ENCODE peak calls at places on chromosome 16, in eight cellular contexts. W is tibial nerve, B is stomach, P is ovary, H is IMR-90, G is A549, M is body of pancreas, D is esophagus muscularis mucosa. E is an unnamed sample.

GRCh38 chr16:79599256-79599836 is 1.2 kb downstream of the MAF start:
- DNase-seq in B (no peak), G (peak), P (peak), M (peak), D (no peak), H (no peak), W (no peak), E (peak)

GRCh38 chr16:77191259-77191969 is 424 bp downstream of the MON1B start:
- DNase-seq in P (peak), D (no peak), W (no peak), G (no peak), B (no peak), M (peak), H (no peak), E (no peak)

GRCh38 chr16:87043273-87044030 is 273.7 kb downstream of the C16orf95 start:
- DNase-seq in D (no peak), P (peak), B (no peak), H (peak), G (no peak), M (no peak), W (no peak), E (no peak)

GRCh38 chr16:17379121-17379571 is 91.6 kb downstream of the XYLT1 start:
- DNase-seq in W (no peak), B (no peak), P (peak), M (no peak), G (no peak), H (peak), D (no peak), E (no peak)

GRCh38 chr16:68200120-68200783 is 35.7 kb downstream of the ESRP2 start:
- DNase-seq in P (no peak), W (no peak), G (no peak), H (peak), D (no peak), B (no peak), M (no peak), E (no peak)

GRCh38 chr16:87681990-87682570 is 79.8 kb downstream of the JPH3 start:
- DNase-seq in G (peak), P (no peak), B (no peak), D (no peak), W (no peak), H (peak), M (no peak), E (peak)

GRCh38 chr16:3050487-3050886 is 4.1 kb downstream of the MMP25 start:
- DNase-seq in M (no peak), H (no peak), P (no peak), W (no peak), B (no peak), G (no peak), D (no peak), E (no peak)

GRCh38 chr16:67192781-67193260 is 866 bp downstream of the E2F4 start:
- DNase-seq in B (no peak), W (no peak), P (no peak), G (no peak), D (no peak), M (no peak), H (no peak), E (no peak)

GRCh38 chr16:89363621-89364393 is 126.6 kb downstream of the ANKRD11 start:
- DNase-seq in D (no peak), B (peak), H (peak), P (no peak), M (peak), W (no peak), G (peak), E (no peak)

GRCh38 chr16:6297666-6298435 is 1034.8 kb upstream of the RBFOX1 start:
- DNase-seq in G (no peak), P (no peak), B (no peak), W (no peak), D (no peak), H (no peak), M (no peak), E (no peak)

GRCh38 chr16:6300523-6300922 is 1032.1 kb upstream of the RBFOX1 start:
- DNase-seq in W (no peak), B (no peak), M (no peak), D (no peak), G (no peak), H (no peak), P (no peak), E (no peak)
- H3K4me3 ChIP-seq in W (no peak), B (no peak), M (no peak), D (no peak), G (no peak), H (no peak), P (no peak), E (no peak)

GRCh38 chr16:10297341-10298006 is 88.4 kb upstream of the ATF7IP2 start:
- DNase-seq in B (no peak), D (no peak), G (no peak), W (no peak), M (no peak), P (no peak), H (no peak), E (no peak)
- TF ChIP-seq POLR2A in B (no peak), D (no peak), G (no peak), W (no peak), M (no peak), P (no peak), H (no peak), E (no peak)

DNA sequence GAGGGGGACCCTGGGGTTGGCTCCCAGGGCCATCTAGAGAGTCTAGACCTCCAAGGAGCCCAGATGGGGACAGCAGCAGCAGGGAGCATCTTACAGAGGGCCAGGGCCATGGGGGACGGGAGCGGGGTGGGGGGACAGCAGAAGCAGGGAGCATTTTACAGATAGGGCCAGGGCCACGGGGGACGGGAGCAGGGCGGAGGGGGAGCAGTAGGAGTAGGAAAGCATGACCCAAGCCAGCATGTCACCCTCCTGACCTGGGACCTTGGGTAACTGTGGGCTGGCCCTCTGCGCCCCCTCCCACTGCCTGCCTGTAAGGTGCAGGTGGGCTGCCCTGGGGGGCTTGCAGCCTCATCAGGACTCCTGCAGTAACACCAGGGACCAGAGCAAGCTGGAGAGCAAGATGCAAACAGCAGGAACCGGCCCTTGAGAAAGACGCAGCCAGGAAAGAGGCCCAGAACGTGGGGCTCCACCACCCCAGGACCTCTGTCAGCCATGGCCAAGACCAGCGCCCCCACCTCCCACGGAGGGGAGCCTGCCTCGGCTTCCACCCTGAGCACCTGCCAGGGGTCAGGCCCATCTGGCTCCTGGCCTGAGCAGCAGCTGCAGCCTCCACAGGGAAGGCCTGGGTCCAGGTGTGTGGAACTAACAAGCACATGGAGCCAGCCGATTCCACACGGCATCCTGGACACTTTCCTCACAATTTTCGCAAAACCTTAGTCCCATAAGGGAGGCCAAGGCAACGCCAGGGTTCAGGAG is 2.4 kb downstream of the ZNF598 start:
- DNase-seq in H (no peak), G (no peak), M (no peak), D (no peak), P (no peak), W (no peak), B (no peak), E (no peak)
- H3K4me3 ChIP-seq in H (no peak), G (no peak), M (no peak), D (peak), P (no peak), W (no peak), B (peak), E (no peak)

GRCh38 chr16:19486744-19487325 is 35.1 kb downstream of the GDE1 start:
- DNase-seq in W (no peak), H (no peak), D (no peak), P (no peak), B (no peak), G (no peak), M (no peak), E (no peak)

GRCh38 chr16:19490619-19491018 is 31.3 kb downstream of the GDE1 start:
- DNase-seq in P (no peak), G (no peak), B (no peak), H (no peak), M (no peak), D (no peak), W (no peak), E (no peak)

DNA sequence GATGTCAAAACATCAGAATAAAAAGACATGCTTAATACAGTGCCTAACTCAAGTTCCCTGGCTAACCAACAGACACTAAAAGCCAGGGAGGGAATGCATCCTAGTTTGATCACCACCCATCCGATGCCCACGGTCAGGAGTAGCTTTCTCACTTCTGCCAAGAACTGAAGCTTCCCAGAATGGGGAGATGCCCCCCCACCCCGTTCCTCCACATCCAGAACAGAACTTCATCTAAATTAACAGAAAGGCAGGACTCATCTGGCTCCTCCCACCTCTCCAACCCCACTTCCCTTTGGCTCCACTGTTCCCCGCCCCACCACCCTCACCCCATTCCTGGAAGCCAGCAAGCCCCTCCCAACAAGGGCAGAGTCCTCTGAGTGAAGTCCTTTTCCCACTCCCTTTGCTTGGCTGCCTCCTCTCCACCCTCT is 33.7 kb downstream of the GDE1 start:
- DNase-seq in W (no peak), M (no peak), D (no peak), H (no peak), G (no peak), P (no peak), B (peak), E (no peak)
- TF ChIP-seq POLR2A in W (no peak), M (no peak), D (no peak), H (no peak), G (no peak), P (no peak), B (no peak), E (no peak)